ENCODE peak calls at places on chromosome 5, in four cellular contexts. J is mesendoderm, V is IMR-90, Q is H9. T is an unnamed sample.

GRCh38 chr5:154406231-154406630 is 39.6 kb upstream of the SAP30L start:
- DNase-seq in J (no peak), V (no peak), Q (no peak), T (no peak)

GRCh38 chr5:1042626-1043025 is 34.0 kb downstream of the NKD2 start:
- DNase-seq in J (no peak), V (no peak), Q (no peak), T (no peak)

GRCh38 chr5:157511656-157512644 is 51.9 kb downstream of the NIPAL4 start:
- DNase-seq in J (peak), V (peak), Q (no peak), T (no peak)

GRCh38 chr5:61280766-61281427 is 51.2 kb upstream of the ZSWIM6 start:
- DNase-seq in J (no peak), V (no peak), Q (no peak), T (no peak)

GRCh38 chr5:79697222-79698164 is 7.9 kb downstream of the CMYA5 start:
- DNase-seq in J (peak), V (peak), Q (no peak), T (no peak)

GRCh38 chr5:45737153-45737552 is 41.0 kb upstream of the HCN1 start:
- DNase-seq in J (peak), V (no peak), Q (no peak), T (no peak)

GRCh38 chr5:148125641-148126040 is 42.7 kb upstream of the SPINK14 start:
- DNase-seq in J (peak), V (peak), Q (no peak), T (no peak)

GRCh38 chr5:89769975-89770374 is 639.6 kb downstream of the CETN3 start:
- DNase-seq in J (peak), V (peak), Q (no peak), T (no peak)

GRCh38 chr5:111551569-111552275 is 39.4 kb upstream of the STARD4 start:
- DNase-seq in J (peak), V (no peak), Q (no peak), T (no peak)

GRCh38 chr5:141101059-141101458 is 786 bp downstream of the PCDHB3 start:
- DNase-seq in J (no peak), V (no peak), Q (no peak), T (no peak)

GRCh38 chr5:56818409-56819026 is 3.2 kb downstream of the MAP3K1 start:
- DNase-seq in J (no peak), V (peak), Q (no peak), T (no peak)

GRCh38 chr5:177123789-177124485 is 9.6 kb upstream of the NSD1 start:
- DNase-seq in J (no peak), V (no peak), Q (no peak), T (no peak)

GRCh38 chr5:83475540-83476469 is 4.3 kb downstream of the VCAN start:
- DNase-seq in J (peak), V (peak), Q (no peak), T (no peak)

GRCh38 chr5:129094924-129095797 is 612 bp downstream of the ISOC1 start:
- DNase-seq in J (peak), V (peak), Q (no peak), T (peak)

GRCh38 chr5:39580702-39581498 is 156.1 kb upstream of the DAB2 start:
- DNase-seq in J (no peak), V (peak), Q (no peak), T (no peak)

DNA sequence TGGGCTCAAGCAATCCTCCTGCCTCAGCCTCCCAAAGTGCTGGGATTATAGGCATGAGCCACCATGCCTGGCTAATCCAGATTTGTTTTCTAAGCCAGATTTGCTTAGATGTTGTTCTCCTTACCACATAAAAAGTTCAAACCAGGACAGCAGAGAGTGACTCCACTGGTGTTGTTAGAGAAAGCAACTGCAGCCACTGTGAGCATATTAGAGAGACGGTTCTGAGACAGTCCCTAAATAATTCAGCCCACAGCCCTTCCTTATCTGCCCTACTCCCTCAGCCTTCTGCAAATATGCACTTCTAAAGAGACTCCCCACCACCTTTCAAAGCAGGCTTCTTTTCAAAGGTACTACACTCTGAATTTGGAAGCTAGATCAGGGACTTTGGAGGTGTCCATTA is 96.1 kb downstream of the DRD1 start:
- DNase-seq in J (no peak), V (no peak), Q (no peak), T (no peak)
- H3K56ac ChIP-seq in J (no peak), V (no peak), Q (no peak), T (no peak)

GRCh38 chr5:124461110-124461509 is 285.3 kb downstream of the ZNF608 start:
- DNase-seq in J (no peak), V (no peak), Q (no peak), T (no peak)
- H3K56ac ChIP-seq in J (no peak), V (no peak), Q (no peak), T (no peak)

DNA sequence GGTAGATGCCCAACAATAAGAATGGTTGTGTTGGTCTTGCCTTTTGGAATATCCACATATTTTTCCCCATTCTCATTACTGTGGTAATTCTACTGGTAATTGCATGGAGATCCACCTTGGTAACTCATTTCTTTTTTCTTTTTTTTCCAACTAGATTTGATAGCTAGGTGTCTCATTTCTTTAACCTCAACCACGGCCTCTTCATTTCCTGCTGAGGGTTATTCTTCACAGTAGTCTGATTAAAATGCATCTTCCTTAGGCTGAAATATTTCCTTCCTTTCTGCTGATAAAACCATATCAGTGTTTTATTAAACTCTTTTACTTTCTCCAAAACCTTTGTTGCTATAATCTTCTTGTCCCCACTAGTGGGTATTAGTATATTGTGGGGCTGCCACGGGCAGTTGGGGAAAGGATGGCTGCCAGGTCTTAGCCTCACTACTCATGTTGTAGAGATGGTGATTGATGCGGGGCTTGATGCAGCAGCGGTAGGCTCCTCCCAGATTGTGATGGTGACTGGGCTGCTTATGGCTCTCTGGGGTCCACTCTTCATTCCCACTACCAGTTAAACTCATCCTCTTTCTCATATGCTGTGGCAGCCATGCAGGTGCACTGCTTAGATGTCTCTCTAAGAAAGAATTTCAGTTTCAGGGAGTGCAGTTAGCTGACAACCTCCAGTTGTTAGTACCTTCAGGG is 35.9 kb downstream of the KIF2A start:
- DNase-seq in J (no peak), V (no peak), Q (no peak), T (no peak)
- H3K56ac ChIP-seq in J (no peak), V (no peak), Q (no peak), T (no peak)

DNA sequence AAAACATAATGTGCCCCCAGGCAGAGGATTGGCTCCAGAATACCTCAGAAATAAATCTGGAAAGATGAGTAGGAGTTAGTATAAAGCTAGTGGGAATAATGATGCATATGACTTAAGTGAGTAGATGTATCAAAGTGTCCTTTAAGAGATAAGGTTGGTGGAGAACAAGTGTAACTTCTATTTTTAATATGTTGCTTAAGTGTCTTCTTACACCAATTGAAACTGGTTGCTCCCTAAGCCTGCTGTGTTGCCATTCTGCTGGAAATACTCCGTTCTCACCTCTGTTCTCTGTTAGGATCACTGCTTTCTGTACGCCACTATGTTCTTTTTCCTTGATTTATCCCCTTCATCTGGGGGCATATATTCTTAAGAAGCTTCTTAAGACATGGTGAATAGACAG is 286.4 kb downstream of the TMEM232 start:
- DNase-seq in J (no peak), V (no peak), Q (no peak), T (no peak)
- H3K56ac ChIP-seq in J (no peak), V (no peak), Q (no peak), T (no peak)

DNA sequence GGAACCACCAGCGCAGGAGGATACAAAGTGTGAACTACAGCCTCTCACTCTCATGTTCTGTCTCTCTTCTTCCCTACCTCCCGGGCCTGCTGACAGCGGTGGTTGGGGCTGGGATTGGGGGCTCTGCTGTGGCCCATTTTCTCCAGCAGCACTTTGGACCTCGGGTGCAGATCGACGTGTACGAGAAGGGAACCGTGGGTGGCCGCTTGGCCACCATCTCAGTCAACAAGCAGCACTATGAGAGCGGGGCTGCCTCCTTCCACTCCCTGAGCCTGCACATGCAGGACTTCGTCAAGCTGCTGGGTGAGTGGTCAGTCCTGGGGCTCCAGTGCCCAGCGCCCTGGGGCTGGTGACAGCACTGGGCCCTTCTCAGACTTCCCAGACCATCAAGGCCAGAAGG is 4.7 kb downstream of the PCYOX1L start:
- DNase-seq in J (no peak), V (no peak), Q (no peak), T (no peak)
- H3K56ac ChIP-seq in J (no peak), V (no peak), Q (no peak), T (no peak)

GRCh38 chr5:74622944-74623343 is 17.6 kb downstream of the ENC1 start:
- DNase-seq in J (peak), V (no peak), Q (no peak), T (no peak)

GRCh38 chr5:74624931-74625505 is 15.5 kb downstream of the ENC1 start:
- DNase-seq in J (peak), V (no peak), Q (no peak), T (no peak)

GRCh38 chr5:74625742-74626241 is 14.7 kb downstream of the ENC1 start:
- DNase-seq in J (peak), V (no peak), Q (peak), T (no peak)

GRCh38 chr5:74624501-74624900 is 16.0 kb downstream of the ENC1 start:
- DNase-seq in J (peak), V (no peak), Q (no peak), T (no peak)

GRCh38 chr5:74624009-74624408 is 16.5 kb downstream of the ENC1 start:
- DNase-seq in J (no peak), V (no peak), Q (no peak), T (no peak)
- H3K56ac ChIP-seq in J (no peak), V (no peak), Q (no peak), T (no peak)

DNA sequence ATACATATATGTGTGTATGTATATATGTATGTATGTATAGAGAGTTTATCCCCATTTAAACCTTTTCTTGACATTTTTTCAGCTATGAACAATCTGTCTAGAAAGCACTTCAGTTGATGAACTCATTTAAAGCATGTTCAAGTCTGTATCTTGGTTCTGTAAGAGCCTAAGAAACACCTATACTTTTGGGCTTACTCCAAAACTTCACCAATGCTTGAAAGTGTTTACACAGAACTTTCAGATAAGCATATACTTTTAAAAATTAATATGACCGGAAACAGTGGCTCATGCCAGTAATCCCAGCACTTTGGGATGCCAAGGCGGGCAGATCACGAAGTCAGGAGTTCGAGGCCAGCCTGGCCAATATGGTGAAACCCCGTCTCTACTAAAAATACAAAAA is 30.8 kb downstream of the WDR41 start:
- DNase-seq in J (no peak), V (no peak), Q (no peak), T (no peak)
- H3K56ac ChIP-seq in J (no peak), V (no peak), Q (no peak), T (no peak)

GRCh38 chr5:178437296-178438075 is 152.7 kb downstream of the COL23A1 start:
- DNase-seq in J (no peak), V (no peak), Q (peak), T (no peak)
- H3K56ac ChIP-seq in J (no peak), V (no peak), Q (no peak), T (no peak)

GRCh38 chr5:28027851-28028250 is 989.5 kb upstream of the CDH9 start:
- DNase-seq in J (peak), V (no peak), Q (no peak), T (no peak)
- H3K56ac ChIP-seq in J (no peak), V (no peak), Q (no peak), T (no peak)

DNA sequence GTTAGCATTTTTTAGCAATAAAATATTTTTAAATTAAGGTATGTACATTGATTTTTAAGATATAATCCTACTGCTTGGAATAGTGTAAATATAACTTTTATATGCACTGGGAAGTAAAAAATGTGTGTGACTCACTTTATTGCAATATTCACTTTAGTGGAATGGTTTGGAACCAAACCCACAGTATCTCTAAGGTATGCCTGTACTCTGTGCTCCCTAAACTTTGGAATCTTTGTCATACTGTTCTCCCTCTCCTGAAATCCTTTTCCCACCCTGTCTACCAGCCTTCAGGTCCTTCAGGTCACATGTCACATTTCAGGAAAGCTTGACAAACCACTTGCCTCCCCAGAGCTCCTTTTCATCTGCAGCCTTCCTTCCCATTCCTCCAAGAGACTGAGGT is 308.7 kb downstream of the SPOCK1 start:
- DNase-seq in J (no peak), V (peak), Q (no peak), T (no peak)
- H3K56ac ChIP-seq in J (no peak), V (no peak), Q (no peak), T (no peak)